ENCODE peak calls at places on chromosomes 16 and 17, in seven cellular contexts. One of them, this sample, is unnamed.

GRCh38 chr16:10314811-10315210 is 71.0 kb upstream of the ATF7IP2 start:
- DNase-seq in adrenal gland: no peak
- DNase-seq in fibroblast of lung: peak
- DNase-seq in HL-60: no peak
- DNase-seq in cardiac muscle cell: no peak
- DNase-seq in stomach: no peak
- DNase-seq in MCF 10A: peak
- DNase-seq in this sample: peak

GRCh38 chr16:86498155-86498651 is 12.1 kb upstream of the FOXF1 start:
- DNase-seq in adrenal gland: no peak
- DNase-seq in fibroblast of lung: no peak
- DNase-seq in HL-60: no peak
- DNase-seq in cardiac muscle cell: no peak
- DNase-seq in stomach: no peak
- DNase-seq in MCF 10A: no peak
- DNase-seq in this sample: no peak

GRCh38 chr16:49856741-49857330 is 924 bp upstream of the ZNF423 start:
- DNase-seq in adrenal gland: peak
- DNase-seq in fibroblast of lung: peak
- DNase-seq in HL-60: peak
- DNase-seq in cardiac muscle cell: peak
- DNase-seq in stomach: peak
- DNase-seq in MCF 10A: peak
- DNase-seq in this sample: peak

GRCh38 chr16:67678354-67679023 is 11.9 kb downstream of the C16orf86 start:
- DNase-seq in adrenal gland: no peak
- DNase-seq in fibroblast of lung: no peak
- DNase-seq in HL-60: no peak
- DNase-seq in cardiac muscle cell: no peak
- DNase-seq in stomach: no peak
- DNase-seq in MCF 10A: no peak
- DNase-seq in this sample: no peak

GRCh38 chr16:52584354-52584840 is 37.5 kb upstream of the TOX3 start:
- DNase-seq in adrenal gland: no peak
- DNase-seq in fibroblast of lung: no peak
- DNase-seq in HL-60: no peak
- DNase-seq in cardiac muscle cell: no peak
- DNase-seq in stomach: no peak
- DNase-seq in MCF 10A: no peak
- DNase-seq in this sample: no peak

GRCh38 chr16:54280751-54281150 is 5.8 kb downstream of the IRX3 start:
- DNase-seq in adrenal gland: no peak
- DNase-seq in fibroblast of lung: peak
- DNase-seq in HL-60: no peak
- DNase-seq in cardiac muscle cell: no peak
- DNase-seq in stomach: no peak
- DNase-seq in MCF 10A: peak
- DNase-seq in this sample: peak

GRCh38 chr16:50972899-50973298 is 178.2 kb downstream of the SALL1 start:
- DNase-seq in adrenal gland: no peak
- DNase-seq in fibroblast of lung: no peak
- DNase-seq in HL-60: no peak
- DNase-seq in cardiac muscle cell: no peak
- DNase-seq in stomach: no peak
- DNase-seq in MCF 10A: peak
- DNase-seq in this sample: no peak

GRCh38 chr16:8959921-8960787 is 3.6 kb downstream of the USP7 start:
- DNase-seq in adrenal gland: no peak
- DNase-seq in fibroblast of lung: peak
- DNase-seq in HL-60: peak
- DNase-seq in cardiac muscle cell: peak
- DNase-seq in stomach: no peak
- DNase-seq in MCF 10A: no peak
- DNase-seq in this sample: peak

GRCh38 chr17:78314683-78315354 is 45.1 kb downstream of the SOCS3 start:
- DNase-seq in adrenal gland: no peak
- DNase-seq in fibroblast of lung: no peak
- DNase-seq in HL-60: no peak
- DNase-seq in cardiac muscle cell: no peak
- DNase-seq in stomach: no peak
- DNase-seq in MCF 10A: no peak
- DNase-seq in this sample: no peak

GRCh38 chr16:526181-527014 is 1.1 kb upstream of the CAPN15 start:
- DNase-seq in adrenal gland: peak
- DNase-seq in fibroblast of lung: peak
- DNase-seq in HL-60: peak
- DNase-seq in cardiac muscle cell: peak
- DNase-seq in stomach: peak
- DNase-seq in MCF 10A: peak
- DNase-seq in this sample: peak

GRCh38 chr17:35559495-35559894 is 1.1 kb downstream of the SLFN14 start:
- DNase-seq in adrenal gland: no peak
- DNase-seq in fibroblast of lung: no peak
- DNase-seq in HL-60: no peak
- DNase-seq in cardiac muscle cell: no peak
- DNase-seq in stomach: no peak
- DNase-seq in MCF 10A: no peak
- DNase-seq in this sample: no peak

GRCh38 chr16:9545500-9546437 is 454.3 kb downstream of the HAPSTR1 start:
- DNase-seq in adrenal gland: no peak
- DNase-seq in fibroblast of lung: no peak
- DNase-seq in HL-60: no peak
- DNase-seq in cardiac muscle cell: no peak
- DNase-seq in stomach: no peak
- DNase-seq in MCF 10A: no peak
- DNase-seq in this sample: no peak

GRCh38 chr17:2277430-2278170 is 26.0 kb downstream of the SMG6 start:
- DNase-seq in adrenal gland: no peak
- DNase-seq in fibroblast of lung: no peak
- DNase-seq in HL-60: no peak
- DNase-seq in cardiac muscle cell: no peak
- DNase-seq in stomach: no peak
- DNase-seq in MCF 10A: no peak
- DNase-seq in this sample: no peak

GRCh38 chr17:31560836-31561235 is 169.4 kb downstream of the RAB11FIP4 start:
- DNase-seq in adrenal gland: no peak
- DNase-seq in fibroblast of lung: peak
- DNase-seq in HL-60: no peak
- DNase-seq in cardiac muscle cell: no peak
- DNase-seq in stomach: no peak
- DNase-seq in MCF 10A: no peak
- DNase-seq in this sample: no peak

GRCh38 chr17:36205637-36206458 is 5.0 kb upstream of the CCL4L2 start:
- DNase-seq in adrenal gland: no peak
- DNase-seq in fibroblast of lung: no peak
- DNase-seq in HL-60: no peak
- DNase-seq in cardiac muscle cell: no peak
- DNase-seq in stomach: no peak
- DNase-seq in MCF 10A: no peak
- DNase-seq in this sample: no peak

GRCh38 chr17:72119280-72119962 is 1.4 kb upstream of the SOX9 start:
- DNase-seq in adrenal gland: no peak
- DNase-seq in fibroblast of lung: no peak
- DNase-seq in HL-60: no peak
- DNase-seq in cardiac muscle cell: no peak
- DNase-seq in stomach: no peak
- DNase-seq in MCF 10A: no peak
- DNase-seq in this sample: no peak

GRCh38 chr16:75109732-75110243 is 6.8 kb downstream of the LDHD start:
- DNase-seq in adrenal gland: peak
- DNase-seq in fibroblast of lung: no peak
- DNase-seq in HL-60: peak
- DNase-seq in cardiac muscle cell: no peak
- DNase-seq in stomach: peak
- DNase-seq in MCF 10A: peak
- DNase-seq in this sample: no peak

GRCh38 chr17:32833526-32833925 is 43.4 kb downstream of the MYO1D start:
- DNase-seq in adrenal gland: no peak
- DNase-seq in fibroblast of lung: no peak
- DNase-seq in HL-60: no peak
- DNase-seq in cardiac muscle cell: no peak
- DNase-seq in stomach: no peak
- DNase-seq in MCF 10A: no peak
- DNase-seq in this sample: no peak

GRCh38 chr17:21028192-21028591 is 14.6 kb downstream of the USP22 start:
- DNase-seq in adrenal gland: no peak
- DNase-seq in fibroblast of lung: no peak
- DNase-seq in HL-60: no peak
- DNase-seq in cardiac muscle cell: no peak
- DNase-seq in stomach: no peak
- DNase-seq in MCF 10A: no peak
- DNase-seq in this sample: no peak
- TF ChIP-seq CTCF in adrenal gland: no peak
- TF ChIP-seq CTCF in fibroblast of lung: no peak
- TF ChIP-seq CTCF in HL-60: no peak
- TF ChIP-seq CTCF in cardiac muscle cell: no peak
- TF ChIP-seq CTCF in stomach: no peak
- TF ChIP-seq CTCF in MCF 10A: no peak
- TF ChIP-seq CTCF in this sample: no peak

GRCh38 chr17:6676802-6677157 is 25.2 kb downstream of the C17orf100 start:
- DNase-seq in adrenal gland: no peak
- DNase-seq in fibroblast of lung: no peak
- DNase-seq in HL-60: no peak
- DNase-seq in cardiac muscle cell: no peak
- DNase-seq in stomach: no peak
- DNase-seq in MCF 10A: no peak
- DNase-seq in this sample: no peak

GRCh38 chr17:6671431-6671830 is 19.9 kb downstream of the C17orf100 start:
- DNase-seq in adrenal gland: no peak
- DNase-seq in fibroblast of lung: no peak
- DNase-seq in HL-60: no peak
- DNase-seq in cardiac muscle cell: no peak
- DNase-seq in stomach: no peak
- DNase-seq in MCF 10A: no peak
- DNase-seq in this sample: no peak

GRCh38 chr17:6675426-6675825 is 23.9 kb downstream of the C17orf100 start:
- DNase-seq in adrenal gland: no peak
- DNase-seq in fibroblast of lung: no peak
- DNase-seq in HL-60: no peak
- DNase-seq in cardiac muscle cell: no peak
- DNase-seq in stomach: no peak
- DNase-seq in MCF 10A: no peak
- DNase-seq in this sample: no peak

GRCh38 chr17:6677158-6677831 is 25.7 kb downstream of the C17orf100 start:
- DNase-seq in adrenal gland: no peak
- DNase-seq in fibroblast of lung: peak
- DNase-seq in HL-60: peak
- DNase-seq in cardiac muscle cell: no peak
- DNase-seq in stomach: peak
- DNase-seq in MCF 10A: no peak
- DNase-seq in this sample: peak

DNA sequence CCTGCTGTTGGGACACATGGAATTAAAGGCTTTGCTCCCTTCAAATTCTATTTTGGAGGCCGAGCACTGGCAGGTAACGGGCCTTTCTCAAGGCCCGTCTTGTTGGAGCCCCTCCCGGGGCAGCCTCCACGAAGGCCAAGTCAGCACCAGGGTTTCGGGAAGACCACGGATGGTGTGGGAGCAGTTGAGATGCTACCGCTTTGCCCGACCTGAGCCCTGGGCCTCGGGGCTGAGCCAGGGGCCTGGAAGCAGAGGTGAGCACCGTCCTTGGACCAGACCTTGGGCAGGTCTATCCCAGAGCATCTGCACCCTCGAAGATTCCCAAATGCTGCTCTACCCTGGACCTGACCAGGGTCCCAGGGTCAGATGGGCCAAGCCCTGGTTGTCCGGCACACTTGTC is 23.0 kb downstream of the C17orf100 start:
- DNase-seq in adrenal gland: no peak
- DNase-seq in fibroblast of lung: no peak
- DNase-seq in HL-60: no peak
- DNase-seq in cardiac muscle cell: no peak
- DNase-seq in stomach: no peak
- DNase-seq in MCF 10A: no peak
- DNase-seq in this sample: no peak
- TF ChIP-seq CTCF in adrenal gland: no peak
- TF ChIP-seq CTCF in fibroblast of lung: no peak
- TF ChIP-seq CTCF in HL-60: no peak
- TF ChIP-seq CTCF in cardiac muscle cell: no peak
- TF ChIP-seq CTCF in stomach: no peak
- TF ChIP-seq CTCF in MCF 10A: no peak
- TF ChIP-seq CTCF in this sample: no peak

GRCh38 chr16:56332464-56333079 is 92.8 kb downstream of the AMFR start:
- DNase-seq in adrenal gland: peak
- DNase-seq in fibroblast of lung: peak
- DNase-seq in HL-60: no peak
- DNase-seq in cardiac muscle cell: peak
- DNase-seq in stomach: peak
- DNase-seq in MCF 10A: peak
- DNase-seq in this sample: peak
- TF ChIP-seq CTCF in adrenal gland: peak
- TF ChIP-seq CTCF in fibroblast of lung: peak
- TF ChIP-seq CTCF in HL-60: no peak
- TF ChIP-seq CTCF in cardiac muscle cell: peak
- TF ChIP-seq CTCF in stomach: peak
- TF ChIP-seq CTCF in MCF 10A: peak
- TF ChIP-seq CTCF in this sample: peak

DNA sequence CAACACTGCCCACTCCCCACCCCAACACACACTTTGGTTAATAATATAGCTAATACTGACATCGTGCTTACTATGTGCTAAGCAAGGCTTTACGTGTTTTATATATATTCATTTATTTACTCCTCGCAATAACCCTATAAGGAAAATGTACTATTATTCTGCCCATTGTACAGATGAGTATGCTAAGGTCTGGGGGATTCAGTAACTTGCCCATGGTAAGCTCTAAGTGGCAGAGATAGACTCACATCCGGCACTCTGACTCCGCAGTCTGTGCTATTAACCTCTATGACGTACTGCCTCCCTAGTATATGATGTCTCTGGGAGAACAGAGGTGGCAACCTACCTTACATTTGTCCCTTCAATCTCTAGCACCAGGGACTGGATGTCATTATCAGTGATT is 12.7 kb downstream of the CFAP20 start:
- DNase-seq in adrenal gland: no peak
- DNase-seq in fibroblast of lung: no peak
- DNase-seq in HL-60: no peak
- DNase-seq in cardiac muscle cell: no peak
- DNase-seq in stomach: no peak
- DNase-seq in MCF 10A: no peak
- DNase-seq in this sample: no peak
- TF ChIP-seq CTCF in adrenal gland: no peak
- TF ChIP-seq CTCF in fibroblast of lung: no peak
- TF ChIP-seq CTCF in HL-60: no peak
- TF ChIP-seq CTCF in cardiac muscle cell: no peak
- TF ChIP-seq CTCF in stomach: no peak
- TF ChIP-seq CTCF in MCF 10A: no peak
- TF ChIP-seq CTCF in this sample: no peak

GRCh38 chr16:24577167-24577566 is 37.8 kb downstream of the RBBP6 start:
- DNase-seq in adrenal gland: no peak
- DNase-seq in fibroblast of lung: peak
- DNase-seq in HL-60: no peak
- DNase-seq in cardiac muscle cell: no peak
- DNase-seq in stomach: no peak
- DNase-seq in MCF 10A: no peak
- DNase-seq in this sample: peak
- TF ChIP-seq CTCF in adrenal gland: no peak
- TF ChIP-seq CTCF in fibroblast of lung: no peak
- TF ChIP-seq CTCF in HL-60: no peak
- TF ChIP-seq CTCF in cardiac muscle cell: no peak
- TF ChIP-seq CTCF in stomach: no peak
- TF ChIP-seq CTCF in MCF 10A: no peak
- TF ChIP-seq CTCF in this sample: no peak

This sample was measured in cardiac fibroblast.